ENCODE peak calls at places on chromosome 9, in seven cellular contexts. D, V, W, A, N, P and Y are unnamed samples.

GRCh38 chr9:94945191-94946144 is 219.0 kb downstream of the AOPEP start:
- DNase-seq in A (no peak), P (peak), D (no peak), W (no peak), V (no peak), N (no peak), Y (no peak)

GRCh38 chr9:33184947-33185346 is 17.8 kb upstream of the B4GALT1 start:
- DNase-seq in W (no peak), D (peak), P (no peak), V (no peak), A (no peak), N (no peak), Y (no peak)

GRCh38 chr9:122941560-122942234 is 877 bp downstream of the RABGAP1 start:
- DNase-seq in A (no peak), W (no peak), D (peak), N (peak), V (no peak), P (no peak), Y (no peak)

GRCh38 chr9:138112090-138112748 is 234.6 kb downstream of the CACNA1B start:
- DNase-seq in W (no peak), V (peak), N (no peak), A (no peak), D (no peak), P (no peak), Y (no peak)

GRCh38 chr9:124875501-124875900 is 13.6 kb downstream of the ARPC5L start:
- DNase-seq in A (no peak), P (no peak), N (no peak), V (no peak), D (no peak), W (no peak), Y (no peak)

GRCh38 chr9:128920381-128921058 is at the start of gene PHYHD1:
- DNase-seq in A (no peak), D (no peak), W (no peak), V (no peak), P (peak), N (no peak), Y (no peak)

GRCh38 chr9:73042155-73042554 is 89.3 kb upstream of the ALDH1A1 start:
- DNase-seq in W (no peak), V (no peak), D (no peak), N (no peak), P (no peak), A (no peak), Y (no peak)

GRCh38 chr9:114366334-114367128 is 21.3 kb downstream of the AKNA start:
- DNase-seq in P (no peak), D (no peak), N (no peak), V (no peak), A (no peak), W (no peak), Y (no peak)

GRCh38 chr9:84991506-84991855 is 322.0 kb downstream of the NTRK2 start:
- DNase-seq in N (no peak), D (no peak), A (peak), W (no peak), V (no peak), P (no peak), Y (no peak)

GRCh38 chr9:77819672-77820071 is 171.6 kb upstream of the GNA14 start:
- DNase-seq in D (no peak), W (no peak), A (no peak), V (no peak), N (no peak), P (no peak), Y (no peak)

GRCh38 chr9:28051559-28051958 is 478.3 kb upstream of the C9orf72 start:
- DNase-seq in P (no peak), W (no peak), A (no peak), D (no peak), N (no peak), V (no peak), Y (no peak)

GRCh38 chr9:37963936-37964739 is 60.2 kb upstream of the SLC25A51 start:
- DNase-seq in W (no peak), D (peak), V (no peak), A (no peak), N (peak), P (no peak), Y (no peak)

GRCh38 chr9:19876569-19877316 is 87.9 kb upstream of the SLC24A2 start:
- DNase-seq in V (no peak), P (no peak), W (no peak), A (no peak), N (no peak), D (no peak), Y (no peak)

GRCh38 chr9:92774274-92774673 is 9.6 kb upstream of the BICD2 start:
- DNase-seq in W (no peak), D (no peak), N (no peak), V (no peak), P (no peak), A (no peak), Y (no peak)

GRCh38 chr9:78539904-78540303 is 243.0 kb downstream of the PSAT1 start:
- DNase-seq in D (no peak), P (no peak), N (no peak), W (no peak), A (no peak), V (no peak), Y (no peak)

GRCh38 chr9:17116400-17116837 is 18.4 kb upstream of the CNTLN start:
- DNase-seq in W (peak), A (peak), V (no peak), N (peak), P (no peak), D (no peak), Y (peak)

GRCh38 chr9:115204827-115205506 is 87.0 kb upstream of the TNC start:
- DNase-seq in N (no peak), W (no peak), A (no peak), V (no peak), D (no peak), P (no peak), Y (no peak)

GRCh38 chr9:101029300-101030021 is 934 bp downstream of the PLPPR1 start:
- DNase-seq in N (no peak), W (peak), V (no peak), P (peak), A (peak), D (no peak), Y (no peak)

GRCh38 chr9:74773886-74774479 is 113.7 kb downstream of the TRPM6 start:
- DNase-seq in P (peak), D (peak), W (peak), A (peak), N (peak), V (peak), Y (peak)

GRCh38 chr9:127741831-127742434 is 6.8 kb upstream of the TOR2A start:
- DNase-seq in A (peak), P (peak), W (peak), D (peak), V (peak), N (peak), Y (peak)

GRCh38 chr9:86368871-86369521 is 14.8 kb upstream of the TUT7 start:
- DNase-seq in N (peak), V (no peak), D (no peak), A (no peak), W (no peak), P (no peak), Y (no peak)

GRCh38 chr9:14654932-14655331 is 38.3 kb downstream of the ZDHHC21 start:
- DNase-seq in W (no peak), N (no peak), D (no peak), A (no peak), V (no peak), P (no peak), Y (no peak)

GRCh38 chr9:136554870-136555269 is 9.0 kb upstream of the NOTCH1 start:
- DNase-seq in V (no peak), P (no peak), A (no peak), N (no peak), D (no peak), W (no peak), Y (no peak)

GRCh38 chr9:124218438-124219289 is 39.1 kb upstream of the NEK6 start:
- DNase-seq in D (peak), V (no peak), N (peak), W (no peak), A (no peak), P (peak), Y (no peak)

GRCh38 chr9:93582550-93582949 is 6.2 kb downstream of the PHF2 start:
- DNase-seq in V (no peak), N (no peak), W (no peak), P (no peak), D (no peak), A (no peak), Y (no peak)

GRCh38 chr9:114611516-114612271 is 603 bp downstream of the TMEM268 start:
- DNase-seq in P (peak), W (no peak), N (no peak), A (no peak), D (peak), V (peak), Y (no peak)

GRCh38 chr9:6367128-6367741 is 39.1 kb downstream of the TPD52L3 start:
- DNase-seq in W (no peak), P (no peak), D (no peak), V (no peak), N (no peak), A (no peak), Y (no peak)

GRCh38 chr9:78971505-78971904 is 600.3 kb upstream of the TLE4 start:
- DNase-seq in P (peak), N (no peak), W (no peak), A (no peak), D (no peak), V (no peak), Y (no peak)

GRCh38 chr9:121598167-121599000 is 53.0 kb upstream of the DAB2IP start:
- DNase-seq in V (peak), W (peak), N (no peak), P (peak), D (peak), A (peak), Y (peak)

GRCh38 chr9:125150349-125151245 is 7.3 kb upstream of the SCAI start:
- DNase-seq in N (no peak), A (no peak), P (no peak), V (no peak), W (no peak), D (no peak), Y (no peak)

GRCh38 chr9:14710804-14711203 is 11.7 kb downstream of the CER1 start:
- DNase-seq in N (no peak), V (no peak), D (no peak), P (no peak), A (no peak), W (no peak), Y (no peak)

GRCh38 chr9:136423432-136424146 is 13.1 kb downstream of the PMPCA start:
- DNase-seq in W (no peak), V (no peak), A (no peak), N (no peak), P (no peak), D (no peak), Y (no peak)

GRCh38 chr9:123656565-123656964 is 273.4 kb downstream of the DENND1A start:
- DNase-seq in A (no peak), W (no peak), P (no peak), N (no peak), V (no peak), D (no peak), Y (no peak)

GRCh38 chr9:36946653-36947052 is 87.4 kb downstream of the PAX5 start:
- DNase-seq in D (no peak), N (no peak), A (no peak), V (no peak), W (no peak), P (peak), Y (no peak)

DNA sequence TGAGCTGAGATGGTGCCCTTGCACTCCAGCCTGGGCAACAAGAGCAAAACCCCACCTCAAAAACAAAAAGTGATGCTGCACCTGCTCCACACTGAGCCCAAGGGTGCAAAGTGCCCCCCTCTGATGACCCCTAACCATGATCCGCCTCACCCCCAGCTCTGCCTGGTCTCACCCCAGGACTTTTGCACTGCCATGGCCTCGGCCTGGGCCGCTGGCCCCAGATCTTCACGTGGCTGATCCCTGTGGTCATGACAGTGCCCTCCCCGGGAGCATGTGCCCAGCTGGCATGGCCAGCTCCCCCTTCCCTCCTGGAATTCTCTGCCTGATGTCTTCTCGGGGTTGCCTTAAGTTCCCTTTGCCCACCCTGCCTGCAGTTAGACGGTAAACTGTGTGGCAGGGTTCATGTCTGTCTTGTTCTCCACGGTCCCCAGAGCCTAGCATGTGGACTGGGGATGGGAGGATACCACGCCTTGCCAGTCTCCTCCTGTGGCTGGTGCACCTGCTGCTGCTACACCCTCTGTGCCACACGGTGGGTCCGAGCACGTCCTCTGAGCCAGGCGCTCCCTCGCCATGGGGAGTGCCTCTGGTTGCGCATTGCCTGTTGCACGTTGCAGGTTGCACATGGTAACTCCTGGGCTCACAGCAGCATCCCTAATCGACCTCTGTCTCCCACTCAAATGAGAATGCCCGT is 77.4 kb upstream of the PPP1R26 start:
- DNase-seq in P (no peak), V (no peak), D (no peak), A (no peak), N (no peak), W (no peak), Y (no peak)
- H3K9ac ChIP-seq in P (no peak), V (no peak), D (no peak), A (no peak), N (no peak), W (peak), Y (no peak)

GRCh38 chr9:126677188-126678084 is 63.7 kb downstream of the LMX1B start:
- DNase-seq in P (peak), V (peak), W (no peak), N (no peak), A (peak), D (no peak), Y (no peak)
- H3K9ac ChIP-seq in P (no peak), V (no peak), W (no peak), N (no peak), A (no peak), D (no peak), Y (no peak)

DNA sequence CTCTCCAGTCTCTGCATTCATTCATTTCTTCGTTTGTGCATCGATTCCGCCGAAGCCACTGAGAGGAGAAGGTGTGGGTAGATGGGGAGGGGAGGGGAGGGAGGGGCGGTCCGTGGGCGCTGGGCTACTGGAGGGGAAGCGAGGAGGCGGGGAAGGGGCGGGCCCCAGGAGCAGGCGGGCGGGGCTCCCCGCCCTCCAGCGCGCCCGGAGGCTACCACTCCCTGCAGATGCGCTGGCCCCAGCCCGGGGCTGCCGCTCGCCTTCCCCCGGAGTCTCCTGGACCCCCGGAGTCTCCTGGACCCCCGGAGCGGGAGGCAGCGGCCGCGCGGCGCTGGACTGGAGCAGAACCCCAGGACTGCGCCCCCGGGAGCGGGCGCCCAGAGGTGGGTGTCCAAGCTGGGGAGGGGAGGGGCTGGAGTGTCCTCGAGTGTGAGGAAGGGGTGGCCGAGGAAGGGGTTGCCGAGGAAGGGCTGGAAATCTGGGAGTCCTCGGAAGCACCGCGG is 159.4 kb downstream of the C9orf152 start:
- DNase-seq in A (peak), W (peak), D (peak), N (no peak), V (peak), P (peak), Y (peak)
- H3K9ac ChIP-seq in A (peak), W (peak), D (peak), N (no peak), V (peak), P (peak), Y (peak)

GRCh38 chr9:99184073-99184426 is 37.7 kb downstream of the ALG2 start:
- DNase-seq in V (no peak), D (no peak), P (peak), N (no peak), W (no peak), A (no peak), Y (no peak)
- H3K9ac ChIP-seq in V (no peak), D (no peak), P (no peak), N (no peak), W (no peak), A (no peak), Y (no peak)

GRCh38 chr9:133520121-133520835 is 4.5 kb downstream of the MYMK start:
- DNase-seq in W (no peak), P (no peak), N (no peak), D (no peak), A (no peak), V (no peak), Y (no peak)
- H3K9ac ChIP-seq in W (peak), P (no peak), N (no peak), D (no peak), A (no peak), V (no peak), Y (no peak)

DNA sequence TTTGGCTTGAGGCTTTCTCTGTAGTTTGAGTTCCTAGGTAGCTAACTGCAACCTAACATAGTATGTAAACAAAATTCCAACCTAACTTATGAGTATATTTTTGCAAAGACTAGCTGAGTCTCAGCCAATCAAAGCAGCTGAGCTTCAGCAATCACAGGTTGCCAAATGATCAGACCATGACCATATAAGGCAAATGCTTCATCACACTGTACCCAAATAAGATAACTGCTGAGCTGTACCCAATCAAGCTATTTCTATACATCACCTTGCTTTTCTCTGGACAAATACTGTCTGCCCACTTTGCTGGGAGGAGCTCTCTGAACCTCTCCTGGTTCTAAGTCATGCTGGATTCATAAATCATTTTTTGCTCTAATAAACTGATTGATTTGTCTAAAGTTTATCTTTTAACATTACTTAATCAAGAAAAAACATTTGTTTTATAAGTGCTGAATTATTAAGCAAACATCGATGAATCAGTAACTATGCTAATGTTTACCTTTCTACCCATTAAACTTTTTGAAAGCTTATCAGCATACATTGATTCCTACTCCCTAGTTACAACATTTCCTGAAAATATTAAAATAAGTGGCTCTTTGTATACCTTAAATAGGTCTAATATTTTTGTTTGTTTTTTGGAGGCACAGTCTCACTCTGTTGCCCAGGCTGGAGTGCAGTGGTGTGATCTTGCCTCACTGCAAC is 129.7 kb upstream of the PCA3 start:
- DNase-seq in A (no peak), N (peak), D (no peak), V (no peak), P (no peak), W (no peak), Y (no peak)
- H3K9ac ChIP-seq in A (no peak), N (no peak), D (no peak), V (no peak), P (no peak), W (no peak), Y (no peak)

GRCh38 chr9:130276121-130276520 is 10.6 kb downstream of the HMCN2 start:
- DNase-seq in W (no peak), D (no peak), V (no peak), P (no peak), A (no peak), N (no peak), Y (no peak)
- H3K9ac ChIP-seq in W (no peak), D (no peak), V (no peak), P (no peak), A (no peak), N (no peak), Y (no peak)

GRCh38 chr9:22216730-22217160 is 207.6 kb upstream of the CDKN2B start:
- DNase-seq in A (no peak), P (no peak), N (peak), W (no peak), D (no peak), V (no peak), Y (no peak)

GRCh38 chr9:22215492-22215891 is 206.4 kb upstream of the CDKN2B start:
- DNase-seq in W (no peak), N (no peak), A (no peak), V (no peak), P (no peak), D (no peak), Y (no peak)

GRCh38 chr9:22214021-22214420 is 204.9 kb upstream of the CDKN2B start:
- DNase-seq in N (no peak), A (no peak), D (no peak), W (no peak), P (no peak), V (no peak), Y (no peak)

GRCh38 chr9:22214497-22215031 is 205.5 kb upstream of the CDKN2B start:
- DNase-seq in V (no peak), N (no peak), P (no peak), W (no peak), D (no peak), A (no peak), Y (no peak)

GRCh38 chr9:22217254-22217653 is 208.1 kb upstream of the CDKN2B start:
- DNase-seq in P (no peak), W (no peak), A (no peak), V (no peak), D (no peak), N (no peak), Y (no peak)
- H3K9ac ChIP-seq in P (no peak), W (no peak), A (no peak), V (no peak), D (no peak), N (no peak), Y (no peak)

DNA sequence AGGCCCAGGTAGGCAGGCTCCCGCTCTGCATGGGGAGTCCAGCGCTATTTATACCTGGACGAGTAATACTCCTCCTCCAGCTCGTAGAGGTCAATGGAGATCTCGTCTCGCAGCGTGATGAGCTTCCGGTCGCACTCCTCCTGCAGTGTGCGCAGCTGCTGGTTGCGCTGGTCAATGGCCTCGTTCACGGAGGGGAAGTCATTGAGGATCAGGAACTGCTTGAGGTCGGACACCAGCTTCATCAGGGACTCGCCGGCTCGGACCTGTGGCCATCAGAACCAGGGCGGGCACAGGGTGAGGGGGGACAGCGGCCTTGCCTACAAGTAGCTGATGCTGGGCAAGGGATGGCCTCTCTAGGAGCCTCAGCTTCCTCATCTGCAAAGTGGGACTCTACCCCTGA is 3.9 kb downstream of the MED22 start:
- DNase-seq in D (no peak), N (no peak), P (no peak), V (no peak), A (no peak), W (no peak), Y (no peak)
- H3K9ac ChIP-seq in D (no peak), N (no peak), P (no peak), V (no peak), A (no peak), W (no peak), Y (no peak)

GRCh38 chr9:109440117-109440515 is 58.0 kb downstream of the PTPN3 start:
- DNase-seq in D (no peak), P (no peak), A (no peak), N (no peak), W (no peak), V (no peak), Y (no peak)
- H3K9ac ChIP-seq in D (no peak), P (no peak), A (no peak), N (no peak), W (no peak), V (no peak), Y (no peak)